ENCODE peak calls at places on chromosomes 4 and X, in ten cellular contexts. T is sciatic nerve; P is naive B cell; Y is GM12865; D is retina; J is mesendoderm; W is stimulated activated CD4-positive, alpha-beta T cell treated with anti-CD3 and anti-CD28 coated beads, Interleukin-2, amount 100 ng/mL, for 24 hours; A is HuH-7.5; G is fibroblast of the aortic adventitia; R is left ventricle myocardium inferior. U is an unnamed sample.

GRCh38 chr4:120927758-120928409 is 5.4 kb upstream of the PRDM5 start:
- DNase-seq in R (no peak), D (no peak), P (no peak), W (no peak), Y (no peak), J (no peak), G (peak; percentile 19), T (no peak), A (no peak), U (no peak)

GRCh38 chr4:25767877-25768475 is 94.8 kb downstream of the SEL1L3 start:
- DNase-seq in D (peak; percentile 81), T (peak; percentile 68), R (peak; percentile 36), W (no peak), A (peak; percentile 56), P (no peak), G (peak; percentile 84), Y (peak; percentile 74), J (peak; percentile 79), U (peak; percentile 57)

GRCh38 chrX:129748265-129748664 is 9.5 kb downstream of the XPNPEP2 start:
- DNase-seq in Y (no peak), W (no peak), J (no peak), A (no peak), D (no peak), G (peak; percentile 98), P (no peak), T (no peak), R (no peak), U (no peak)

GRCh38 chr4:142703694-142704309 is 142.3 kb downstream of the INPP4B start:
- DNase-seq in P (no peak), D (no peak), A (no peak), R (no peak), T (no peak), Y (no peak), G (no peak), W (peak; percentile 27), J (no peak), U (peak; percentile 82)

GRCh38 chr4:90753068-90753467 is 625.9 kb downstream of the CCSER1 start:
- DNase-seq in P (no peak), D (no peak), Y (no peak), G (no peak), A (no peak), J (peak; percentile 84), R (no peak), T (no peak), W (no peak), U (no peak)

GRCh38 chr4:177485528-177485927 is 43.3 kb upstream of the AGA start:
- DNase-seq in W (no peak), G (peak; percentile 57), R (no peak), T (no peak), J (no peak), D (no peak), A (no peak), P (no peak), Y (no peak), U (no peak)

GRCh38 chrX:52082578-52082977 is 13.6 kb upstream of the MAGED4B start:
- DNase-seq in R (no peak), J (no peak), P (no peak), D (no peak), T (no peak), G (peak; percentile 2), A (no peak), W (no peak), Y (no peak), U (no peak)

GRCh38 chr4:75490155-75490554 is 24.0 kb downstream of the RCHY1 start:
- DNase-seq in D (no peak), R (no peak), J (peak; percentile 10), W (no peak), P (no peak), A (no peak), T (no peak), Y (no peak), G (peak; percentile 59), U (no peak)

GRCh38 chr4:46937493-46937892 is 28.4 kb upstream of the COX7B2 start:
- DNase-seq in D (no peak), R (no peak), T (no peak), J (peak; percentile 38), W (no peak), A (no peak), G (peak; percentile 30), Y (peak; percentile 10), P (no peak), U (peak; percentile 3)

GRCh38 chrX:22135171-22135711 is 103.1 kb downstream of the PHEX start:
- DNase-seq in D (peak; percentile 46), Y (no peak), P (no peak), W (no peak), G (peak; percentile 33), R (no peak), J (no peak), A (no peak), T (no peak), U (no peak)

GRCh38 chr4:100017627-100018310 is 67.7 kb upstream of the H2AZ1 start:
- DNase-seq in W (no peak), T (no peak), P (no peak), A (no peak), Y (peak; percentile 26), D (no peak), G (no peak), R (no peak), J (no peak), U (no peak)

GRCh38 chr4:21195682-21196081 is 495.4 kb downstream of the PACRGL start:
- DNase-seq in T (no peak), R (no peak), G (no peak), W (no peak), D (no peak), J (peak; percentile 26), P (no peak), A (no peak), Y (no peak), U (no peak)

GRCh38 chrX:39895228-39896110 is 202.3 kb downstream of the BCOR start:
- DNase-seq in Y (no peak), W (no peak), D (no peak), P (no peak), T (no peak), G (no peak), R (no peak), J (no peak), A (no peak), U (no peak)

GRCh38 chr4:119116021-119116420 is 19.6 kb upstream of the MYOZ2 start:
- DNase-seq in D (no peak), A (no peak), P (no peak), R (no peak), W (no peak), T (no peak), Y (no peak), J (no peak), G (no peak), U (no peak)

GRCh38 chr4:170386974-170387373 is 297.2 kb upstream of the AADAT start:
- DNase-seq in W (no peak), P (no peak), A (no peak), G (no peak), T (no peak), R (no peak), Y (no peak), D (no peak), J (no peak), U (no peak)

GRCh38 chr4:60682901-60683300 is 517.2 kb upstream of the ADGRL3 start:
- DNase-seq in A (no peak), W (no peak), D (no peak), Y (no peak), J (no peak), R (no peak), G (peak; percentile 55), T (no peak), P (no peak), U (no peak)

GRCh38 chr4:106266201-106266600 is 49.8 kb downstream of the TBCK start:
- DNase-seq in Y (peak; percentile 43), J (peak; percentile 56), T (no peak), R (no peak), A (no peak), D (no peak), W (no peak), P (no peak), G (peak; percentile 78), U (peak; percentile 44)

GRCh38 chr4:124903995-124904722 is 191.6 kb upstream of the ANKRD50 start:
- DNase-seq in T (no peak), R (peak; percentile 18), P (no peak), Y (no peak), J (no peak), W (no peak), G (peak; percentile 69), A (no peak), D (peak; percentile 21), U (no peak)

GRCh38 chr4:100738388-100739165 is 220.8 kb upstream of the EMCN start:
- DNase-seq in D (peak; percentile 2), P (no peak), T (no peak), W (no peak), R (no peak), Y (peak; percentile 67), J (peak; percentile 12), G (peak; percentile 98), A (no peak), U (no peak)